ENCODE peak calls at places on chromosome 19, in six cellular contexts. K is breast epithelium, I is mammary epithelial cell, F is aorta, Q is cardiac muscle cell, P is heart left ventricle. X is an unnamed sample.

GRCh38 chr19:42477117-42477516 is 34.4 kb upstream of the CXCL17 start:
- DNase-seq in K (no peak), I (no peak), F (no peak), Q (no peak), P (no peak), X (no peak)

GRCh38 chr19:29383696-29384095 is 142.1 kb upstream of the VSTM2B start:
- DNase-seq in K (no peak), I (no peak), F (no peak), Q (no peak), P (no peak), X (no peak)

GRCh38 chr19:9885077-9885552 is 50.0 kb downstream of the PIN1 start:
- DNase-seq in K (no peak), I (no peak), F (peak; percentile 62), Q (peak; percentile 74), P (peak; percentile 34), X (peak; percentile 32)

GRCh38 chr19:9939301-9939913 is 3.1 kb upstream of the OLFM2 start:
- DNase-seq in K (no peak), I (no peak), F (no peak), Q (peak; percentile 56), P (no peak), X (no peak)

GRCh38 chr19:8702350-8702749 is 3.8 kb upstream of the ACTL9 start:
- DNase-seq in K (no peak), I (no peak), F (no peak), Q (peak; percentile 6), P (no peak), X (no peak)

GRCh38 chr19:54739587-54740497 is 1.5 kb downstream of the KIR2DL3 start:
- DNase-seq in K (no peak), I (no peak), F (no peak), Q (no peak), P (no peak), X (no peak)

GRCh38 chr19:51751655-51752054 is at the start of gene FPR1:
- DNase-seq in K (no peak), I (peak; percentile 95), F (no peak), Q (peak; percentile 74), P (no peak), X (no peak)

GRCh38 chr19:39327990-39328705 is 7.5 kb upstream of the LRFN1 start:
- DNase-seq in K (peak; percentile 80), I (peak; percentile 47), F (peak; percentile 85), Q (peak; percentile 80), P (peak; percentile 82), X (peak; percentile 87)

GRCh38 chr19:12772323-12772722 is 3.0 kb downstream of the HOOK2 start:
- DNase-seq in K (no peak), I (no peak), F (no peak), Q (no peak), P (peak; percentile 78), X (no peak)

GRCh38 chr19:28608292-28608691 is 604.7 kb downstream of the UQCRFS1 start:
- DNase-seq in K (no peak), I (no peak), F (no peak), Q (no peak), P (no peak), X (no peak)

GRCh38 chr19:49133621-49134454 is 14.5 kb downstream of the PPFIA3 start:
- DNase-seq in K (no peak), I (no peak), F (peak; percentile 73), Q (peak; percentile 68), P (peak; percentile 72), X (peak; percentile 78)

GRCh38 chr19:39927524-39928356 is 6.7 kb downstream of the FCGBP start:
- DNase-seq in K (no peak), I (no peak), F (no peak), Q (no peak), P (no peak), X (no peak)

GRCh38 chr19:55255618-55256423 is 3.0 kb downstream of the PPP6R1 start:
- DNase-seq in K (no peak), I (peak; percentile 69), F (peak; percentile 53), Q (peak; percentile 5), P (no peak), X (no peak)

DNA sequence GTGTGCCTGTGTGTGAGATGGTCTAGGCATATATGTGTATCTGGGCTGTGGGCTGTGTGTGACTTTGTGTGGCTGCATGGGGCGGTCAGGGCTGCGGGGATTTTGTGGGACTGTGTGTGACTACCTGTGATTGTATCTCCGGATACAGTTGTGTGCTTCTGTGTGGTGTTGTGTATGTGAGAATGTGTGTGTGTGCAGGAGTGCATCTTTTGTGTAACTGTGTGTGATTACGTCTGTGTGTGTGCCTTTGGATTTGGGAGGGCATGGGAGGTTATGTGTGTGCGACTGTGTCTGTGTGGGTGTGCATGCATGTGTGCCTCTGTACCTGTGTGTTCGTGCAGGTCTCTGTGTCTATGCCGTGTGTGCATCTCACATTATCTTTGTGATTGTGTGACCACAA is 7.4 kb downstream of the EHD2 start:
- DNase-seq in K (no peak), I (no peak), F (no peak), Q (no peak), P (no peak), X (no peak)
- H3K4me1 ChIP-seq in K (peaks cover 6% of the 10 kb centered on the region), I (peaks cover 39% of the 10 kb centered on the region), F (peaks cover 2% of the 10 kb centered on the region), Q (no peaks in the 10 kb centered on the region), P (peaks cover 82% of the 10 kb centered on the region), X (peaks cover 29% of the 10 kb centered on the region)

DNA sequence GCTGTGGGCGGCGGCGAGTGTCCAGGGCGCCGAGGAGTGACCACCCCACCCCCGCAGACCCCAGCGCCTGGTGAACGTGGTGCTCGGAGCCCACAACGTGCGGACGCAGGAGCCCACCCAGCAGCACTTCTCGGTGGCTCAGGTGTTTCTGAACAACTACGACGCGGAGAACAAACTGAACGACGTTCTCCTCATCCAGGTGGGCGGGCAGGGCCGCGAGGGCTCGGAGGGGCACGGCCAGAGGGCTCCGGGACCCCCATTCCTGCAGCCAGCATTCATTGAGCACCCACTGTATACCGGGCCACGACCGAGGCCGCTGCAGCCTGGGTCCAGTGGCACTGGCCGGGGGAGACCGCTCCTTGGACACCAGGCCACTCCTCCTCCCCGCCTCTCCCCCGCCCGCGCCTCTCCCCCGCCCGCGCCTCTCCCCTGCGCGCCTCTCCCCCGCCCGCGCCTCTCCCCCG is 3.1 kb downstream of the PRTN3 start:
- DNase-seq in K (no peak), I (no peak), F (no peak), Q (no peak), P (no peak), X (no peak)
- H3K27ac ChIP-seq in K (no peak overlapping the region), I (no peak overlapping the region), F (no peak overlapping the region), Q (no peak overlapping the region), P (no peak overlapping the region), X (no peak overlapping the region)

GRCh38 chr19:47663435-47663910 is 49.7 kb upstream of the EHD2 start:
- DNase-seq in K (no peak), I (peak; percentile 92), F (no peak), Q (peak; percentile 89), P (no peak), X (no peak)
- H3K4me1 ChIP-seq in K (peaks cover 19% of the 10 kb centered on the region), I (peaks cover 42% of the 10 kb centered on the region), F (no peaks in the 10 kb centered on the region), Q (peaks cover 7% of the 10 kb centered on the region), P (peaks cover 52% of the 10 kb centered on the region), X (peaks cover 13% of the 10 kb centered on the region)

GRCh38 chr19:44003461-44004134 is 841 bp downstream of the ZNF230 start:
- DNase-seq in K (no peak), I (peak; percentile 18), F (no peak), Q (peak; percentile 19), P (no peak), X (no peak)

GRCh38 chr19:44007473-44007872 is 4.7 kb downstream of the ZNF230 start:
- DNase-seq in K (no peak), I (no peak), F (no peak), Q (no peak), P (no peak), X (no peak)

GRCh38 chr19:44002212-44002565 is 568 bp upstream of the ZNF230 start:
- DNase-seq in K (no peak), I (no peak), F (no peak), Q (no peak), P (no peak), X (no peak)

GRCh38 chr19:44005968-44006367 is 3.2 kb downstream of the ZNF230 start:
- DNase-seq in K (no peak), I (no peak), F (no peak), Q (peak; percentile 54), P (no peak), X (no peak)

GRCh38 chr19:44002566-44003460 is at the start of gene ZNF230:
- DNase-seq in K (peak; percentile 90), I (peak; percentile 95), F (peak; percentile 94), Q (peak; percentile 97), P (peak; percentile 93), X (peak; percentile 95)
- H3K27ac ChIP-seq in K (peak within 1 kb of the TSS; percentile 88), I (peak within 1 kb of the TSS; percentile 45), F (no peak within 1 kb of the TSS), Q (peak within 1 kb of the TSS; percentile 56), P (peak within 1 kb of the TSS; percentile 84), X (peak within 1 kb of the TSS; percentile 85)

DNA sequence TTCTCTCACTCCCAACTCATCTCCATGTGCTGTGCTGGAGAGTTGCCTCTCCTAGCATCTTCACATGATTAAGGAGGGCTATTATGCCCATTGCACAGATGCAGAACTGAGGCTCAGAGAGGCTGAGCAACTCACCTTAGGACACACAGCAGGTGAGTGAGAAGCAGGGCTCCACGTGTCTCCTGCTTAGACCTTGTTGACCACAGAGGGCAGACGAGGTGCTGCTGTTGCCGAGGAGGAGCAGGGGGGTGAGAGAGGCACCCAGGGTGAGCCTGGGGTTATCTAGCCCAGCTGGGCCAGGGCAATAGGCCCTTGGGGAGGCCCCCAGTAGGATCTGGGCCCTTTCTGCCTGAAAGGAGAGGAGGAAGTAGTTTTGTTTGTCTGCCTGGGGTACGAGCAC is 2.4 kb upstream of the HSH2D start:
- DNase-seq in K (no peak), I (no peak), F (no peak), Q (no peak), P (no peak), X (no peak)
- H3K4me1 ChIP-seq in K (no peaks in the 10 kb centered on the region), I (peaks cover 5% of the 10 kb centered on the region), F (no peaks in the 10 kb centered on the region), Q (no peaks in the 10 kb centered on the region), P (no peaks in the 10 kb centered on the region), X (no peaks in the 10 kb centered on the region)

DNA sequence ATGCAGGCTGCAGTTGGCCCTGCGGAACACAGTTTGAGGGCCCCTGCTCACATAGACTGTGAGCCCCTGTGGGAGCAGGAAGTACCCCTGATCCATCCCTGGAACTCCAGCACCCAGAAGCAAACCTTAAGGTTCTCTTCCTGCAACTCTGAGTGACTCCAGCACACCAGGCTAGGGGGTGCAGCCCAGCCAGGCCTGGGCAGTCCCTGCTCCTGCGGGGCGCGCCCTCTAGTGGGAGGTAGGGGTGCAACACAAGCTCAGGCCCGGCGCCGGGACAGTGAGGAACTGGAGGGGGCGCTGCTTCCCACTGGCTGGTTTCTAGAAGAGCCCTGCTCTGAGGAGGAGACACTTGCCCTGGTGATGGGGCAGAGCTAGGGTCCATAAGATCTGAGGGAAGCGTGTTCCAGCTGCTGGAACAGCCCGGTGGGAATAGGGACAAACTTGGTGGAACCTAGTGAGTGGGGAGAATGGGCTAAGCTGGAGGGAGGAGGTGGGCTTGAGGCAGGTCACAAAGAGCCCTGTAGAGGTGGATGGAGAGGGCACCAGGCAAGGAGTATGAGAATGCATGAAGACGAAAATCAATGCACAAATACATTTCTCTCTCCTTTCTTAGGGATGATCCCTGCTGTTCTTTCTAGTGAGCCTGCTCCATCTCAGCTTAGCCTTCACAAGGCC is 5.0 kb downstream of the ZSCAN5A start:
- DNase-seq in K (no peak), I (peak; percentile 60), F (peak; percentile 57), Q (peak; percentile 58), P (peak; percentile 30), X (peak; percentile 49)
- H3K27ac ChIP-seq in K (no peak overlapping the region), I (no peak overlapping the region), F (no peak overlapping the region), Q (no peak overlapping the region), P (no peak overlapping the region), X (no peak overlapping the region)

GRCh38 chr19:18844806-18845329 is 13.1 kb downstream of the UPF1 start:
- DNase-seq in K (no peak), I (no peak), F (no peak), Q (no peak), P (no peak), X (no peak)
- H3K4me1 ChIP-seq in K (peaks cover 36% of the 10 kb centered on the region), I (peaks cover 40% of the 10 kb centered on the region), F (no peaks in the 10 kb centered on the region), Q (peaks cover 6% of the 10 kb centered on the region), P (peaks cover 84% of the 10 kb centered on the region), X (peaks cover 34% of the 10 kb centered on the region)